ENCODE peak calls at places on chromosomes 16 and 17, in ten cellular contexts. A is GM23338; H is cardiac muscle cell; S is DND-41; B is breast epithelium; Z is CD8-positive, alpha-beta T cell; Y is transverse colon; L is mammary epithelial cell; W is colonic mucosa; O is thyroid gland. J is an unnamed sample.

GRCh38 chr16:11586375-11586855 is 304 bp downstream of the LITAF start:
- DNase-seq in A (peak; percentile 27), H (no peak), S (no peak), B (no peak), Z (no peak), Y (no peak), L (no peak), W (no peak), O (no peak), J (no peak)

GRCh38 chr17:37294888-37295287 is 80.9 kb upstream of the C17orf78 start:
- DNase-seq in A (peak; percentile 58), H (no peak), S (no peak), B (no peak), Z (no peak), Y (no peak), L (no peak), W (no peak), O (no peak), J (no peak)

GRCh38 chr17:38728290-38728831 is 1.8 kb upstream of the CISD3 start:
- DNase-seq in A (no peak), H (no peak), S (peak; percentile 94), B (no peak), Z (peak; percentile 62), Y (peak; percentile 52), L (no peak), W (no peak), O (peak; percentile 23), J (no peak)

GRCh38 chr16:56787185-56787584 is 57.3 kb downstream of the NUP93 start:
- DNase-seq in A (peak; percentile 45), H (no peak), S (no peak), B (no peak), Z (no peak), Y (no peak), L (no peak), W (no peak), O (no peak), J (no peak)

GRCh38 chr17:50787106-50787505 is 19.8 kb upstream of the ANKRD40CL start:
- DNase-seq in A (no peak), H (no peak), S (no peak), B (no peak), Z (no peak), Y (no peak), L (peak; percentile 71), W (no peak), O (no peak), J (no peak)

GRCh38 chr16:67673712-67674580 is 7.3 kb downstream of the C16orf86 start:
- DNase-seq in A (no peak), H (peak; percentile 80), S (no peak), B (no peak), Z (no peak), Y (peak; percentile 82), L (no peak), W (peak; percentile 92), O (peak; percentile 64), J (peak; percentile 83)

GRCh38 chr17:77516902-77517301 is 376.1 kb downstream of the SEC14L1 start:
- DNase-seq in A (no peak), H (peak; percentile 56), S (no peak), B (no peak), Z (no peak), Y (no peak), L (peak; percentile 58), W (no peak), O (no peak), J (no peak)

GRCh38 chr17:73031472-73031871 is 61.0 kb downstream of the SLC39A11 start:
- DNase-seq in A (no peak), H (no peak), S (no peak), B (no peak), Z (no peak), Y (no peak), L (no peak), W (no peak), O (no peak), J (no peak)

GRCh38 chr16:80852261-80852872 is 48.0 kb upstream of the CDYL2 start:
- DNase-seq in A (peak; percentile 78), H (peak; percentile 27), S (peak; percentile 18), B (no peak), Z (no peak), Y (peak; percentile 11), L (peak; percentile 2), W (peak; percentile 34), O (no peak), J (no peak)

GRCh38 chr16:24206926-24207325 is 49.2 kb upstream of the CACNG3 start:
- DNase-seq in A (no peak), H (no peak), S (no peak), B (no peak), Z (no peak), Y (no peak), L (no peak), W (no peak), O (no peak), J (no peak)

GRCh38 chr16:85649978-85650863 is 37.1 kb downstream of the GSE1 start:
- DNase-seq in A (no peak), H (no peak), S (no peak), B (no peak), Z (no peak), Y (no peak), L (no peak), W (no peak), O (no peak), J (no peak)

GRCh38 chr16:69508033-69508432 is 57.7 kb upstream of the NFAT5 start:
- DNase-seq in A (no peak), H (no peak), S (no peak), B (no peak), Z (no peak), Y (no peak), L (no peak), W (no peak), O (no peak), J (no peak)

GRCh38 chr17:58249270-58250133 is 11.1 kb downstream of the LPO start:
- DNase-seq in A (peak; percentile 79), H (peak; percentile 67), S (peak; percentile 54), B (peak; percentile 63), Z (peak; percentile 81), Y (peak; percentile 65), L (peak; percentile 32), W (peak; percentile 67), O (peak; percentile 62), J (peak; percentile 59)

GRCh38 chr16:85615014-85615851 is 2.1 kb downstream of the GSE1 start:
- DNase-seq in A (peak; percentile 72), H (no peak), S (no peak), B (peak; percentile 93), Z (peak; percentile 81), Y (peak; percentile 92), L (peak; percentile 52), W (peak; percentile 90), O (peak; percentile 95), J (peak; percentile 80)

GRCh38 chr17:45299311-45299710 is 17.5 kb downstream of the MAP3K14 start:
- DNase-seq in A (no peak), H (no peak), S (no peak), B (no peak), Z (no peak), Y (no peak), L (no peak), W (no peak), O (no peak), J (no peak)

GRCh38 chr17:45296833-45297124 is 20.0 kb downstream of the MAP3K14 start:
- DNase-seq in A (no peak), H (no peak), S (no peak), B (no peak), Z (no peak), Y (peak; percentile 73), L (no peak), W (peak; percentile 79), O (no peak), J (no peak)

GRCh38 chr17:45300060-45300751 is 16.6 kb downstream of the MAP3K14 start:
- DNase-seq in A (no peak), H (no peak), S (no peak), B (no peak), Z (no peak), Y (no peak), L (no peak), W (no peak), O (no peak), J (no peak)

GRCh38 chr17:45296003-45296832 is 20.6 kb downstream of the MAP3K14 start:
- DNase-seq in A (no peak), H (peak; percentile 49), S (no peak), B (no peak), Z (no peak), Y (peak; percentile 68), L (peak; percentile 69), W (no peak), O (no peak), J (no peak)

DNA sequence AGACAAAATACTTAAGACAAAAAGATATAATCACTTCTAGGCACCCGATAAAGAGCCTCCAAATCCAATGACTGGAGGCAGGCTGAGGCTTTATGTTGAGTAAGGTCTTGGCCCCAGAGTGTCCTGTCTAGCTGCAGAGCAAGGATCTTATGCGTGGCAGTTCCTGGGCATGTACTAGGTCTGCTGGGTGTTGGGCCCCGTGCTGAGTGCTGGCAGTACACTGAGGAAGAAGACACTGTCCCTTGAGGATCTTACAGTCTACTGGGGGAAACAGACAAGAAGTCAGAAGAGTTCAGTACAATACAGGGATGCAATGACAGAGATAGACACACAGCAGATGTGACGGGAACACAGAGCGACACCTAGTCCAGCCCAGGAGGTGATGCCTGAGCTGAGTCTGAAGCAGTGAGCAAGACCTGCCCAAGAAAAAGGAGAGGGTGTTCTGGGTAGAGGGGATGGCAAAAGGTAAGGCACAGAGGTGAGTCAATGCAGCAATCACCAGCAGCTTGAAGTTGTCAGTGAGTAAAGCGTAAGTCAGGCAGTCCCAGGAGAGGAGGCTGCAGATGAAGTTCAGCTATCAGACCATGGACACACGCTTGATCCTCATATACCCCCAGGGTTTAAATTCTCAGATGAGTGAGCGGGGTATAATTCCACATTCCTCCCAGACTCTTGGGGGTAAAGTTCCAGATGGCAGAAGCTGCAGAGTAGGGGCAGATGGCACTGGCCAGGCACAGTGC is 18.1 kb downstream of the MAP3K14 start:
- DNase-seq in A (no peak), H (no peak), S (no peak), B (no peak), Z (no peak), Y (no peak), L (no peak), W (no peak), O (no peak), J (no peak)
- H3K4me1 ChIP-seq in A (no peaks in the 10 kb centered on the region), H (peaks cover 31% of the 10 kb centered on the region), S (no peaks in the 10 kb centered on the region), B (peaks cover 41% of the 10 kb centered on the region), Z (peaks cover 56% of the 10 kb centered on the region), Y (peaks cover 98% of the 10 kb centered on the region), L (peaks cover 55% of the 10 kb centered on the region), W (peaks cover 36% of the 10 kb centered on the region), O (peaks cover 59% of the 10 kb centered on the region), J (peaks cover 89% of the 10 kb centered on the region)

GRCh38 chr17:66654341-66654740 is 180.6 kb upstream of the CACNG5 start:
- DNase-seq in A (no peak), H (peak; percentile 63), S (no peak), B (no peak), Z (no peak), Y (no peak), L (peak; percentile 37), W (no peak), O (no peak), J (no peak)
- H3K27ac ChIP-seq in A (no peak overlapping the region), H (no peak overlapping the region), S (no peak overlapping the region), B (no peak overlapping the region), Z (no peak overlapping the region), Y (no peak overlapping the region), L (no peak overlapping the region), W (no peak overlapping the region), O (no peak overlapping the region), J (no peak overlapping the region)

GRCh38 chr16:9793623-9794022 is 388.6 kb downstream of the GRIN2A start:
- DNase-seq in A (no peak), H (no peak), S (no peak), B (no peak), Z (no peak), Y (no peak), L (no peak), W (no peak), O (no peak), J (no peak)
- H3K4me1 ChIP-seq in A (no peaks in the 10 kb centered on the region), H (peaks cover 11% of the 10 kb centered on the region), S (no peaks in the 10 kb centered on the region), B (no peaks in the 10 kb centered on the region), Z (no peaks in the 10 kb centered on the region), Y (no peaks in the 10 kb centered on the region), L (no peaks in the 10 kb centered on the region), W (no peaks in the 10 kb centered on the region), O (no peaks in the 10 kb centered on the region), J (peaks cover 9% of the 10 kb centered on the region)

GRCh38 chr16:87806608-87807546 is 41.1 kb upstream of the KLHDC4 start:
- DNase-seq in A (no peak), H (peak; percentile 88), S (peak; percentile 94), B (no peak), Z (peak; percentile 62), Y (peak; percentile 62), L (peak; percentile 99), W (peak; percentile 82), O (peak; percentile 26), J (peak; percentile 76)
- H3K27ac ChIP-seq in A (no peak overlapping the region), H (no peak overlapping the region), S (peak overlapping the region; percentile 100), B (no peak overlapping the region), Z (peak overlapping the region; percentile 40), Y (peak overlapping the region; percentile 64), L (peak overlapping the region; percentile 84), W (peak overlapping the region; percentile 38), O (no peak overlapping the region), J (peak overlapping the region; percentile 63)